ENCODE peak calls at places on chromosome 21, in eight cellular contexts. One of them, this sample, is unnamed.

GRCh38 chr21:45542242-45542666 is at the start of gene SLC19A1:
- DNase-seq in IMR-90: peak; percentile 48
- DNase-seq in DND-41: peak; percentile 73
- DNase-seq in adrenal gland: peak; percentile 58
- DNase-seq in gastrocnemius medialis: no peak
- DNase-seq in aorta: peak; percentile 80
- DNase-seq in neuronal stem cell: peak; percentile 54
- DNase-seq in sigmoid colon: peak; percentile 77
- DNase-seq in this sample: peak; percentile 76

GRCh38 chr21:20639026-20639425 is 359.2 kb upstream of the NCAM2 start:
- DNase-seq in aorta: no peak
- DNase-seq in DND-41: no peak
- DNase-seq in gastrocnemius medialis: no peak
- DNase-seq in neuronal stem cell: no peak
- DNase-seq in sigmoid colon: no peak
- DNase-seq in IMR-90: no peak
- DNase-seq in adrenal gland: no peak
- DNase-seq in this sample: no peak

GRCh38 chr21:39082656-39083376 is 100.4 kb downstream of the PSMG1 start:
- DNase-seq in neuronal stem cell: no peak
- DNase-seq in IMR-90: no peak
- DNase-seq in adrenal gland: no peak
- DNase-seq in DND-41: no peak
- DNase-seq in sigmoid colon: no peak
- DNase-seq in aorta: no peak
- DNase-seq in gastrocnemius medialis: no peak
- DNase-seq in this sample: no peak

GRCh38 chr21:15894596-15894995 is 164.8 kb downstream of the USP25 start:
- DNase-seq in sigmoid colon: no peak
- DNase-seq in neuronal stem cell: no peak
- DNase-seq in DND-41: no peak
- DNase-seq in aorta: no peak
- DNase-seq in IMR-90: peak; percentile 38
- DNase-seq in adrenal gland: no peak
- DNase-seq in gastrocnemius medialis: no peak
- DNase-seq in this sample: no peak

GRCh38 chr21:42032968-42033367 is 22.8 kb upstream of the ZBTB21 start:
- DNase-seq in DND-41: no peak
- DNase-seq in aorta: no peak
- DNase-seq in gastrocnemius medialis: no peak
- DNase-seq in sigmoid colon: no peak
- DNase-seq in IMR-90: no peak
- DNase-seq in neuronal stem cell: no peak
- DNase-seq in adrenal gland: no peak
- DNase-seq in this sample: no peak

GRCh38 chr21:46195595-46196195 is 11.4 kb upstream of the SPATC1L start:
- DNase-seq in aorta: peak; percentile 29
- DNase-seq in DND-41: no peak
- DNase-seq in gastrocnemius medialis: no peak
- DNase-seq in sigmoid colon: peak; percentile 39
- DNase-seq in adrenal gland: peak; percentile 8
- DNase-seq in neuronal stem cell: no peak
- DNase-seq in IMR-90: no peak
- DNase-seq in this sample: no peak

GRCh38 chr21:26945916-26946315 is 21.0 kb downstream of the ADAMTS5 start:
- DNase-seq in adrenal gland: peak; percentile 19
- DNase-seq in neuronal stem cell: no peak
- DNase-seq in DND-41: no peak
- DNase-seq in aorta: no peak
- DNase-seq in IMR-90: no peak
- DNase-seq in sigmoid colon: no peak
- DNase-seq in gastrocnemius medialis: no peak
- DNase-seq in this sample: no peak

GRCh38 chr21:44304846-44305245 is 5.0 kb downstream of the PFKL start:
- DNase-seq in aorta: no peak
- DNase-seq in gastrocnemius medialis: no peak
- DNase-seq in DND-41: peak; percentile 60
- DNase-seq in adrenal gland: peak; percentile 50
- DNase-seq in sigmoid colon: no peak
- DNase-seq in neuronal stem cell: peak; percentile 42
- DNase-seq in IMR-90: peak; percentile 23
- DNase-seq in this sample: no peak

GRCh38 chr21:43659136-43660000 is at the start of the genes HSF2BP and RRP1B:
- DNase-seq in IMR-90: peak; percentile 79
- DNase-seq in gastrocnemius medialis: peak; percentile 51
- DNase-seq in adrenal gland: peak; percentile 83
- DNase-seq in DND-41: peak; percentile 81
- DNase-seq in aorta: peak; percentile 86
- DNase-seq in sigmoid colon: peak; percentile 89
- DNase-seq in neuronal stem cell: peak; percentile 85
- DNase-seq in this sample: peak; percentile 86

GRCh38 chr21:28280611-28281010 is 712.1 kb downstream of the LTN1 start:
- DNase-seq in adrenal gland: no peak
- DNase-seq in DND-41: no peak
- DNase-seq in IMR-90: no peak
- DNase-seq in neuronal stem cell: no peak
- DNase-seq in sigmoid colon: no peak
- DNase-seq in aorta: no peak
- DNase-seq in gastrocnemius medialis: no peak
- DNase-seq in this sample: no peak

GRCh38 chr21:28272272-28272992 is 720.2 kb downstream of the LTN1 start:
- DNase-seq in adrenal gland: no peak
- DNase-seq in sigmoid colon: no peak
- DNase-seq in IMR-90: peak; percentile 51
- DNase-seq in DND-41: peak; percentile 19
- DNase-seq in gastrocnemius medialis: no peak
- DNase-seq in neuronal stem cell: no peak
- DNase-seq in aorta: no peak
- DNase-seq in this sample: no peak

DNA sequence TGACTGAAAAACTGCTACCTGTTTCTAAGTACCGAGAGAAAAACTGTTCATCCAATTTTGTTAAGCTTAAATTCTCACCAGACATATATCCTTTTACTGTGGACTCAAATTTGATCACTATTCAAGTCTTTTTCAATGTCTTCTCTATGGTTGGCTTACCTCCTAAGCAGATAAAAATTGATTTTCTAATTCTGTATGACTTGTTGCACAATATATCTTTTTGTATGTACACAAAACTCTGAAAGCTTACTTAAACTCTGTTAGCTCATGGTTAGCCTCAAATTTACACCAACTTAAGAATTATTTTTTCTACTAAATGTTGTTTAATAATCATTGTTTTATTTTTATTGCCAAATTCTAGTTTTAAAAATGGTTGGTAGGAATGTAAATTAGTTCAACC is 715.4 kb downstream of the LTN1 start:
- DNase-seq in DND-41: no peak
- DNase-seq in adrenal gland: no peak
- DNase-seq in sigmoid colon: no peak
- DNase-seq in aorta: no peak
- DNase-seq in IMR-90: no peak
- DNase-seq in gastrocnemius medialis: no peak
- DNase-seq in neuronal stem cell: no peak
- DNase-seq in this sample: no peak
- H3K9me3 ChIP-seq in DND-41: no peaks in the 10 kb centered on the region
- H3K9me3 ChIP-seq in adrenal gland: no peaks in the 10 kb centered on the region
- H3K9me3 ChIP-seq in sigmoid colon: no peaks in the 10 kb centered on the region
- H3K9me3 ChIP-seq in aorta: no peaks in the 10 kb centered on the region
- H3K9me3 ChIP-seq in IMR-90: peaks cover 2% of the 10 kb centered on the region
- H3K9me3 ChIP-seq in gastrocnemius medialis: no peaks in the 10 kb centered on the region
- H3K9me3 ChIP-seq in neuronal stem cell: no peaks in the 10 kb centered on the region
- H3K9me3 ChIP-seq in this sample: no peaks in the 10 kb centered on the region

GRCh38 chr21:25565272-25566199 is 41.7 kb downstream of the MRPL39 start:
- DNase-seq in IMR-90: no peak
- DNase-seq in sigmoid colon: no peak
- DNase-seq in neuronal stem cell: no peak
- DNase-seq in adrenal gland: no peak
- DNase-seq in aorta: no peak
- DNase-seq in gastrocnemius medialis: no peak
- DNase-seq in DND-41: no peak
- DNase-seq in this sample: no peak
- H3K4me1 ChIP-seq in IMR-90: peaks cover 9% of the 10 kb centered on the region
- H3K4me1 ChIP-seq in sigmoid colon: peaks cover 10% of the 10 kb centered on the region
- H3K4me1 ChIP-seq in neuronal stem cell: peaks cover 7% of the 10 kb centered on the region
- H3K4me1 ChIP-seq in adrenal gland: no peaks in the 10 kb centered on the region
- H3K4me1 ChIP-seq in aorta: peaks cover 3% of the 10 kb centered on the region
- H3K4me1 ChIP-seq in gastrocnemius medialis: peaks cover 6% of the 10 kb centered on the region
- H3K4me1 ChIP-seq in DND-41: peaks cover 76% of the 10 kb centered on the region
- H3K4me1 ChIP-seq in this sample: peaks cover 88% of the 10 kb centered on the region

GRCh38 chr21:10430007-10430406 is 91.4 kb upstream of the TPTE start:
- DNase-seq in aorta: no peak
- DNase-seq in gastrocnemius medialis: no peak
- DNase-seq in adrenal gland: no peak
- DNase-seq in sigmoid colon: no peak
- DNase-seq in IMR-90: no peak
- DNase-seq in neuronal stem cell: no peak
- DNase-seq in DND-41: no peak
- DNase-seq in this sample: no peak
- H3K4me3 ChIP-seq in aorta: no peak overlapping the region
- H3K4me3 ChIP-seq in gastrocnemius medialis: no peak overlapping the region
- H3K4me3 ChIP-seq in adrenal gland: no peak overlapping the region
- H3K4me3 ChIP-seq in sigmoid colon: no peak overlapping the region
- H3K4me3 ChIP-seq in IMR-90: no peak overlapping the region
- H3K4me3 ChIP-seq in neuronal stem cell: no peak overlapping the region
- H3K4me3 ChIP-seq in DND-41: no peak overlapping the region
- H3K4me3 ChIP-seq in this sample: no peak overlapping the region

GRCh38 chr21:31597683-31598082 is 61.8 kb upstream of the SOD1 start:
- DNase-seq in sigmoid colon: no peak
- DNase-seq in aorta: no peak
- DNase-seq in adrenal gland: no peak
- DNase-seq in gastrocnemius medialis: no peak
- DNase-seq in IMR-90: no peak
- DNase-seq in neuronal stem cell: no peak
- DNase-seq in DND-41: no peak
- DNase-seq in this sample: no peak
- H3K9me3 ChIP-seq in sigmoid colon: no peaks in the 10 kb centered on the region
- H3K9me3 ChIP-seq in aorta: peaks cover 7% of the 10 kb centered on the region
- H3K9me3 ChIP-seq in adrenal gland: no peaks in the 10 kb centered on the region
- H3K9me3 ChIP-seq in gastrocnemius medialis: no peaks in the 10 kb centered on the region
- H3K9me3 ChIP-seq in IMR-90: no peaks in the 10 kb centered on the region
- H3K9me3 ChIP-seq in neuronal stem cell: peaks cover 2% of the 10 kb centered on the region
- H3K9me3 ChIP-seq in DND-41: peaks cover 3% of the 10 kb centered on the region
- H3K9me3 ChIP-seq in this sample: no peaks in the 10 kb centered on the region

GRCh38 chr21:37877888-37878684 is 38.2 kb downstream of the KCNJ6 start:
- DNase-seq in aorta: no peak
- DNase-seq in sigmoid colon: no peak
- DNase-seq in gastrocnemius medialis: no peak
- DNase-seq in adrenal gland: no peak
- DNase-seq in IMR-90: no peak
- DNase-seq in neuronal stem cell: no peak
- DNase-seq in DND-41: no peak
- DNase-seq in this sample: no peak

GRCh38 chr21:37877171-37877570 is 39.1 kb downstream of the KCNJ6 start:
- DNase-seq in adrenal gland: no peak
- DNase-seq in IMR-90: peak; percentile 70
- DNase-seq in DND-41: no peak
- DNase-seq in neuronal stem cell: no peak
- DNase-seq in gastrocnemius medialis: no peak
- DNase-seq in sigmoid colon: no peak
- DNase-seq in aorta: no peak
- DNase-seq in this sample: no peak

GRCh38 chr21:37873655-37874054 is 42.6 kb downstream of the KCNJ6 start:
- DNase-seq in sigmoid colon: no peak
- DNase-seq in DND-41: no peak
- DNase-seq in gastrocnemius medialis: no peak
- DNase-seq in IMR-90: peak; percentile 43
- DNase-seq in aorta: no peak
- DNase-seq in neuronal stem cell: no peak
- DNase-seq in adrenal gland: no peak
- DNase-seq in this sample: no peak

GRCh38 chr21:37874481-37874880 is 41.8 kb downstream of the KCNJ6 start:
- DNase-seq in gastrocnemius medialis: no peak
- DNase-seq in sigmoid colon: no peak
- DNase-seq in aorta: no peak
- DNase-seq in adrenal gland: no peak
- DNase-seq in IMR-90: no peak
- DNase-seq in neuronal stem cell: no peak
- DNase-seq in DND-41: no peak
- DNase-seq in this sample: no peak

GRCh38 chr21:37874904-37875780 is 41.1 kb downstream of the KCNJ6 start:
- DNase-seq in neuronal stem cell: no peak
- DNase-seq in aorta: no peak
- DNase-seq in DND-41: no peak
- DNase-seq in gastrocnemius medialis: no peak
- DNase-seq in sigmoid colon: no peak
- DNase-seq in adrenal gland: no peak
- DNase-seq in IMR-90: no peak
- DNase-seq in this sample: no peak
- H3K4me1 ChIP-seq in neuronal stem cell: peaks cover 1% of the 10 kb centered on the region
- H3K4me1 ChIP-seq in aorta: no peaks in the 10 kb centered on the region
- H3K4me1 ChIP-seq in DND-41: no peaks in the 10 kb centered on the region
- H3K4me1 ChIP-seq in gastrocnemius medialis: no peaks in the 10 kb centered on the region
- H3K4me1 ChIP-seq in sigmoid colon: no peaks in the 10 kb centered on the region
- H3K4me1 ChIP-seq in adrenal gland: no peaks in the 10 kb centered on the region
- H3K4me1 ChIP-seq in IMR-90: peaks cover 17% of the 10 kb centered on the region
- H3K4me1 ChIP-seq in this sample: no peaks in the 10 kb centered on the region

DNA sequence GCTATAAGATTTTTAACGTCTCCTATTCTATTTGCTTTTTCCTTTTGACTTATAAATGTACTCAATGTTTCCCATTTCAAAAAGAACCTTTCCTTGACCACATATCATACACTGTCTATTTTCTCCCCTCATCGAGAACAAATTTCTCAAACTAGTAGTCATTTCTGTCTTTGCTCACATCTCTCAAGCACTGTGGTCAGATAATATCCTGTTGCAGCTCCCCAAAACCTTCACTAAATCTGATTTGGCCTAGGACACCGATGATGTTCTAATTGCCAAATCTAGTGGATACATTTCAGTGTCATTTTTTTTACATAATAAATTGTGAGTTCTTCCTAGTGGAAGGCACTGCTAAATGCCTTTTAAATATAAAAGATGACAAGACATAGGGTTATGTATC is 19.4 kb downstream of the CXADR start:
- DNase-seq in DND-41: no peak
- DNase-seq in IMR-90: no peak
- DNase-seq in sigmoid colon: no peak
- DNase-seq in aorta: no peak
- DNase-seq in adrenal gland: no peak
- DNase-seq in neuronal stem cell: no peak
- DNase-seq in gastrocnemius medialis: no peak
- DNase-seq in this sample: no peak
- H3K4me3 ChIP-seq in DND-41: no peak overlapping the region
- H3K4me3 ChIP-seq in IMR-90: no peak overlapping the region
- H3K4me3 ChIP-seq in sigmoid colon: no peak overlapping the region
- H3K4me3 ChIP-seq in aorta: no peak overlapping the region
- H3K4me3 ChIP-seq in adrenal gland: no peak overlapping the region
- H3K4me3 ChIP-seq in neuronal stem cell: no peak overlapping the region
- H3K4me3 ChIP-seq in gastrocnemius medialis: no peak overlapping the region
- H3K4me3 ChIP-seq in this sample: no peak overlapping the region